ENCODE peak calls at places on chromosome 13, in ten cellular contexts. O, H, U, W, Q, S, A, Y, Z and X are unnamed samples.

GRCh38 chr13:111281751-111282311 is 38.6 kb upstream of the TEX29 start:
- DNase-seq in Q (peak), Y (no peak), W (no peak), H (no peak), Z (no peak), U (no peak), A (no peak), S (peak), O (no peak), X (peak)

GRCh38 chr13:94706101-94706853 is 6.1 kb downstream of the SOX21 start:
- DNase-seq in H (no peak), O (no peak), Z (no peak), Q (no peak), S (no peak), A (no peak), Y (no peak), W (no peak), U (no peak), X (no peak)

GRCh38 chr13:20198781-20199180 is 6.0 kb upstream of the GJB2 start:
- DNase-seq in Q (no peak), A (no peak), O (no peak), Z (no peak), H (no peak), S (no peak), Y (no peak), W (no peak), U (no peak), X (no peak)

GRCh38 chr13:77222909-77223308 is 104.0 kb downstream of the MYCBP2 start:
- DNase-seq in O (no peak), Q (no peak), Y (no peak), U (no peak), S (no peak), W (no peak), Z (no peak), H (no peak), A (no peak), X (no peak)

GRCh38 chr13:94556646-94557045 is 39.3 kb downstream of the TGDS start:
- DNase-seq in O (no peak), Q (no peak), H (no peak), W (no peak), Z (no peak), S (no peak), U (no peak), Y (no peak), A (no peak), X (peak)

GRCh38 chr13:29524176-29524575 is 71.3 kb downstream of the SLC7A1 start:
- DNase-seq in W (no peak), Q (no peak), H (no peak), U (no peak), Y (no peak), O (no peak), Z (peak), S (peak), A (no peak), X (peak)

GRCh38 chr13:29165840-29166239 is 345.7 kb downstream of the MTUS2 start:
- DNase-seq in H (no peak), Y (peak), Q (peak), Z (no peak), W (no peak), U (no peak), O (no peak), S (peak), A (no peak), X (no peak)

GRCh38 chr13:50257646-50258045 is 242.4 kb downstream of the KCNRG start:
- DNase-seq in Q (no peak), Y (no peak), S (no peak), U (no peak), Z (no peak), O (no peak), A (no peak), H (no peak), W (no peak), X (no peak)

GRCh38 chr13:47930649-47931165 is 70.4 kb downstream of the SUCLA2 start:
- DNase-seq in S (no peak), Z (no peak), Q (no peak), A (no peak), W (no peak), U (no peak), Y (no peak), H (no peak), O (no peak), X (no peak)

GRCh38 chr13:26693749-26694463 is 66.7 kb downstream of the GPR12 start:
- DNase-seq in O (no peak), Z (no peak), Y (no peak), S (no peak), H (no peak), U (no peak), A (no peak), W (no peak), Q (no peak), X (no peak)

GRCh38 chr13:92838786-92839185 is 387.8 kb upstream of the GPC6 start:
- DNase-seq in H (no peak), A (no peak), W (no peak), S (peak), O (no peak), U (no peak), Z (no peak), Q (peak), Y (peak), X (peak)

GRCh38 chr13:78491978-78492377 is 111.4 kb downstream of the POU4F1 start:
- DNase-seq in W (no peak), A (no peak), Q (no peak), Z (no peak), U (no peak), H (no peak), O (no peak), Y (no peak), S (no peak), X (no peak)

GRCh38 chr13:51731759-51732158 is 72.2 kb downstream of the DHRS12 start:
- DNase-seq in S (peak), H (no peak), W (no peak), Y (peak), Z (no peak), A (no peak), O (no peak), Q (peak), U (no peak), X (peak)

GRCh38 chr13:99894105-99894504 is 77.5 kb downstream of the ZIC5 start:
- DNase-seq in S (no peak), H (no peak), W (no peak), Z (no peak), A (no peak), U (no peak), Q (no peak), Y (no peak), O (no peak), X (no peak)

GRCh38 chr13:43785681-43786471 is 896 bp downstream of the ENOX1 start:
- DNase-seq in W (no peak), S (peak), Q (peak), A (peak), U (peak), Y (peak), O (peak), H (no peak), Z (peak), X (peak)

GRCh38 chr13:37495046-37495445 is 103.5 kb downstream of the POSTN start:
- DNase-seq in Z (no peak), Q (peak), O (no peak), W (no peak), U (no peak), H (no peak), Y (peak), A (no peak), S (peak), X (peak)

GRCh38 chr13:19169991-19170390 is 11.6 kb downstream of the TUBA3C start:
- DNase-seq in W (no peak), H (no peak), U (no peak), Z (no peak), Q (no peak), A (no peak), Y (no peak), S (no peak), O (no peak), X (no peak)

GRCh38 chr13:75231235-75231634 is 250.7 kb downstream of the TBC1D4 start:
- DNase-seq in S (no peak), Z (no peak), Q (no peak), W (no peak), U (no peak), Y (no peak), A (no peak), O (no peak), H (no peak), X (no peak)

GRCh38 chr13:100513171-100513570 is 75.4 kb downstream of the GGACT start:
- DNase-seq in H (no peak), Q (no peak), Y (no peak), A (no peak), W (no peak), O (no peak), Z (no peak), U (no peak), S (peak), X (no peak)

GRCh38 chr13:112247471-112248405 is 128.4 kb upstream of the SPACA7 start:
- DNase-seq in Q (no peak), H (no peak), Y (no peak), S (no peak), Z (no peak), W (no peak), A (peak), U (no peak), O (no peak), X (no peak)

GRCh38 chr13:33541962-33542308 is 256.4 kb upstream of the STARD13 start:
- DNase-seq in Z (no peak), O (no peak), Q (no peak), A (no peak), H (no peak), U (no peak), Y (no peak), S (no peak), W (no peak), X (no peak)

GRCh38 chr13:98565726-98566577 is 11.0 kb downstream of the STK24 start:
- DNase-seq in S (no peak), Y (no peak), U (no peak), Z (peak), W (no peak), A (peak), O (no peak), Q (peak), H (no peak), X (no peak)